ENCODE peak calls at places on chromosomes 7 and 10, in four cellular contexts. N, Q, A and T are unnamed samples.

GRCh38 chr7:134315679-134316538 is 821 bp downstream of the SLC35B4 start:
- DNase-seq in N (no peak), Q (no peak), A (no peak), T (no peak)

GRCh38 chr7:139973091-139973490 is 89.7 kb downstream of the PARP12 start:
- DNase-seq in N (no peak), Q (no peak), A (no peak), T (no peak)

GRCh38 chr10:72261323-72262018 is 12.3 kb upstream of the DDIT4 start:
- DNase-seq in N (no peak), Q (no peak), A (no peak), T (no peak)

GRCh38 chr7:116552616-116553015 is 27.8 kb downstream of the CAV1 start:
- DNase-seq in N (no peak), Q (no peak), A (no peak), T (no peak)

GRCh38 chr10:66555061-66555460 is 370.8 kb upstream of the LRRTM3 start:
- DNase-seq in N (no peak), Q (no peak), A (no peak), T (no peak)

GRCh38 chr10:102261842-102262241 is 16.5 kb downstream of the GBF1 start:
- DNase-seq in N (no peak), Q (no peak), A (no peak), T (no peak)

GRCh38 chr7:79504607-79505389 is 51.3 kb upstream of the MAGI2 start:
- DNase-seq in N (no peak), Q (no peak), A (no peak), T (no peak)

GRCh38 chr7:156616269-156617202 is 24.0 kb upstream of the RNF32 start:
- DNase-seq in N (peak; percentile 71), Q (no peak), A (no peak), T (no peak)

GRCh38 chr7:95550546-95550945 is 45.8 kb downstream of the PDK4 start:
- DNase-seq in N (no peak), Q (no peak), A (no peak), T (no peak)

GRCh38 chr10:34176351-34176750 is 638.7 kb downstream of the PARD3 start:
- DNase-seq in N (no peak), Q (no peak), A (no peak), T (no peak)

GRCh38 chr10:8473205-8473604 is 418.7 kb downstream of the GATA3 start:
- DNase-seq in N (no peak), Q (no peak), A (no peak), T (no peak)

GRCh38 chr10:13945760-13946460 is 359.1 kb downstream of the PRPF18 start:
- DNase-seq in N (no peak), Q (no peak), A (no peak), T (no peak)

GRCh38 chr7:81645435-81645834 is 124.4 kb downstream of the HGF start:
- DNase-seq in N (no peak), Q (no peak), A (no peak), T (no peak)

GRCh38 chr7:102468416-102469350 is 3.9 kb downstream of the LRWD1 start:
- DNase-seq in N (no peak), Q (no peak), A (peak; percentile 25), T (no peak)

GRCh38 chr10:71501402-71501801 is 104.7 kb downstream of the CDH23 start:
- DNase-seq in N (no peak), Q (no peak), A (no peak), T (no peak)

GRCh38 chr10:101273330-101273729 is 44.1 kb upstream of the LBX1 start:
- DNase-seq in N (no peak), Q (no peak), A (no peak), T (no peak)

GRCh38 chr7:137753067-137753466 is 93.7 kb downstream of the DGKI start:
- DNase-seq in N (no peak), Q (no peak), A (no peak), T (no peak)

GRCh38 chr10:3781458-3782098 is 3.4 kb downstream of the KLF6 start:
- DNase-seq in N (no peak), Q (no peak), A (peak; percentile 68), T (peak; percentile 54)

GRCh38 chr7:91550931-91551330 is 286.7 kb downstream of the FZD1 start:
- DNase-seq in N (no peak), Q (no peak), A (no peak), T (no peak)

GRCh38 chr7:95420996-95421846 is 13.6 kb downstream of the PON2 start:
- DNase-seq in N (no peak), Q (no peak), A (no peak), T (no peak)

GRCh38 chr10:115856580-115856979 is 416.4 kb downstream of the GFRA1 start:
- DNase-seq in N (no peak), Q (no peak), A (no peak), T (no peak)

GRCh38 chr10:122112625-122113160 is 123.7 kb downstream of the TACC2 start:
- DNase-seq in N (peak; percentile 91), Q (peak; percentile 90), A (peak; percentile 90), T (peak; percentile 86)

GRCh38 chr7:37145682-37146081 is 303.0 kb downstream of the ELMO1 start:
- DNase-seq in N (no peak), Q (no peak), A (no peak), T (no peak)

GRCh38 chr7:135678612-135679575 is 16.6 kb downstream of the STMP1 start:
- DNase-seq in N (no peak), Q (peak; percentile 49), A (peak; percentile 72), T (no peak)

GRCh38 chr7:129828989-129829676 is 123.6 kb downstream of the UBE2H start:
- DNase-seq in N (no peak), Q (no peak), A (no peak), T (no peak)

GRCh38 chr7:132381742-132382472 is 194.4 kb downstream of the PLXNA4 start:
- DNase-seq in N (no peak), Q (no peak), A (no peak), T (no peak)

GRCh38 chr10:124496150-124496549 is 34.5 kb downstream of the LHPP start:
- DNase-seq in N (no peak), Q (no peak), A (no peak), T (no peak)

GRCh38 chr10:114519756-114520288 is 115.5 kb upstream of the AFAP1L2 start:
- DNase-seq in N (no peak), Q (no peak), A (no peak), T (no peak)

GRCh38 chr7:155296788-155297516 is 726 bp upstream of the INSIG1 start:
- DNase-seq in N (peak; percentile 73), Q (peak; percentile 17), A (peak; percentile 75), T (peak; percentile 43)

GRCh38 chr7:106599343-106599698 is 61.6 kb downstream of the CCDC71L start:
- DNase-seq in N (no peak), Q (no peak), A (no peak), T (no peak)

GRCh38 chr10:70137927-70138883 is 5.6 kb upstream of the AIFM2 start:
- DNase-seq in N (no peak), Q (no peak), A (no peak), T (no peak)

GRCh38 chr7:100489824-100490223 is 6.1 kb downstream of the NYAP1 start:
- DNase-seq in N (peak; percentile 49), Q (no peak), A (no peak), T (no peak)

GRCh38 chr7:101017099-101017777 is 2.6 kb upstream of the MUC17 start:
- DNase-seq in N (peak; percentile 87), Q (peak; percentile 14), A (peak; percentile 68), T (peak; percentile 69)

GRCh38 chr7:7443951-7444350 is 91.7 kb downstream of the COL28A1 start:
- DNase-seq in N (no peak), Q (no peak), A (no peak), T (no peak)

DNA sequence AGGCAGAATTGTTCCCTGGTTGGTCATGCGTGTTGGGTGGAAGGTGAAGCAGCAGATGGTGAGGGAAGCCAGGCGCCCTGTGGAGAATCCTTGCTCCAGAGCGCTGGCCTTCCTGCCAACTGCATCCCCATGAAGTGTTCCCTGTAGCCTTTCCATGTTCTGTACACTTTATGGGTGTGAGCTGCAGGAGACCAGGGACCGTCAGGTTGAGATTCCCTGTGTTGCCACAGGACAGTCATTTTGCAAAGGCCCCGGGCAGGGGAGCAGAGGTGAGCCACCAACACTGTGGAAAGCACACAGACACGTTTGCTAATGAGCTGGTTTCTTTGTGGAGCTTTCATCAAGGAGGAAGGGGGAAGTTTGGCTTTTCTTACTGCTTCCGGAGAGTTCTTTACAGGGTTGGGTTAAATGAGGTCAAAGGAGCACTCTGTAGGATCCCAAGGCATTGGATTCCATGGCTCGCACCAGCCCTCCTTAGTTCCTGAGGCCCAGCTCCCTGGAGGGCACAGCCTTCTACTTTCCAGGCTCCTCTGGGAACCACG is 32.1 kb downstream of the TSPAN14 start:
- DNase-seq in N (no peak), Q (no peak), A (no peak), T (no peak)
- H3K4me3 ChIP-seq in N (no peak overlapping the region), Q (no peak overlapping the region), A (no peak overlapping the region), T (no peak overlapping the region)

DNA sequence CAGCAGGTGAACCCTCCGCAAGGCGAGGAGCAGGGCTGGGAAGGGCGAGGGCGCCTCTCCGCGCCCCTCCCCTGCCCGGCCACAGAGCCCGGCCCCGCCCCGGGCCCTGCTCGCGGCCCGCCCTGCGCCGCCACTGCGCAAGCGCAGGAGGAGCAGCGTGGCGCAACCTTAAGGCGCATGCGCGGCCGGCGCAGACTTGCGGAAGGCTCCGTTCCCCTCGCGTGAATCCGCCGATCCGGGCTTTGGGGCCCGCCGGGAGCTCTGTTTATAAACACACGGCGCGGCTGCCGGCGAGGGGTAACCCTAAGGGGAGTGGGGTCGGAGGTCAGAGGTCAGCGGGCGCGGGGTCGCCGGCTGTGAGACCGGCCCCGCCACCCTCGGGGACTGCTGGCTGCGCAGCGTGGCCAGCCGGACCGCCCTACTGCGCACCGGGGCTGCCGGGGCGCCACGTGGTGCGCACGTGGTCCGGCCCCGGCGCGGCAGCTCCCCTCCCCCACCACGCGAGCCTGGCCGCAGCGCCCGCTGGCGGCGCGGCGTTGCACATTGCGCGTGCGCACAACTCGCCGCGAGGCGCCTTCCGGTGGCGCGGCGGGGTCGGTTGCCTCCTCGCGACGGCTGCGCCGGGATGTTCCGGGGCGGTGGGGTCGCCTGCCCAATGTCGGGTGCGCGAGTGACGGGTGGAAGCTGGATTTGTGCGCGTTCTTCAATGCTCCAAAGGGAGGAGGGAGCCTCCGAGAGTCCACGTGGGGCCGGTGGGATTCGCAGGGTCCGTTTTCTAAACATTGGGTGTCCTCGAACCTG is 40.2 kb upstream of the FOXK1 start:
- DNase-seq in N (peak; percentile 98), Q (peak; percentile 82), A (peak; percentile 95), T (peak; percentile 95)
- H3K27ac ChIP-seq in N (peak overlapping the region; percentile 84), Q (peak overlapping the region; percentile 89), A (peak overlapping the region; percentile 94), T (peak overlapping the region; percentile 91)

GRCh38 chr10:119724630-119725549 is 960 bp upstream of the INPP5F start:
- DNase-seq in N (no peak), Q (no peak), A (no peak), T (no peak)

GRCh38 chr10:119723161-119723560 is 2.7 kb upstream of the INPP5F start:
- DNase-seq in N (no peak), Q (no peak), A (no peak), T (no peak)

GRCh38 chr10:119726291-119727261 is 726 bp downstream of the INPP5F start:
- DNase-seq in N (no peak), Q (peak; percentile 15), A (no peak), T (peak; percentile 54)

GRCh38 chr10:119723624-119724023 is 2.2 kb upstream of the INPP5F start:
- DNase-seq in N (no peak), Q (no peak), A (no peak), T (no peak)

GRCh38 chr10:119725550-119726290 is at the start of gene INPP5F:
- DNase-seq in N (peak; percentile 100), Q (peak; percentile 99), A (peak; percentile 99), T (peak; percentile 99)
- TF ChIP-seq CTCF in N (peak; percentile 46), Q (peak; percentile 56), A (peak; percentile 36), T (peak; percentile 54)

DNA sequence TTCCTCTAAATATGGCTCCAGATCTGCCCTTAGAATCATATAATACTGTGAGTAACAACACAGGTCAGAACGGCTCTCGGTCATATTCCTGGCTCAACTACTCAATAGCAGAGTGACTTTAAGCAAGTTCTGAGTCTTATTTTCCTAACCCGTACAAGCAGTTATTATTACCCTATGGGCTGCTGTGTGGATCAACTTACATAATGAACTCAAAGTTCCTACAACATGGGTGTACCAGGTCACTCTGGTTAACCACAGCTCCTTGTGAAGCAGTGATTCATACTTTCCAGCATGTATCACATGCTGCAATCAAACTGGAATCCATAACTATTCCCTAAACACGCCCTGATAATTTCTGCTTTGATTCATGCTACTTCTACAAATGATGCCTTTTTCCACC is 107.3 kb downstream of the LRRN3 start:
- DNase-seq in N (no peak), Q (peak; percentile 57), A (no peak), T (no peak)
- H3K4me3 ChIP-seq in N (no peak overlapping the region), Q (no peak overlapping the region), A (no peak overlapping the region), T (no peak overlapping the region)